ENCODE peak calls at places on chromosomes 2 and 18, in four cellular contexts. L is breast epithelium, E is left ventricle myocardium inferior, X is AG10803. V is an unnamed sample.

GRCh38 chr2:46390901-46391395 is 88.4 kb upstream of the TMEM247 start:
- DNase-seq in L (no peak), E (no peak), X (no peak), V (no peak)

GRCh38 chr2:62266433-62267038 is 70.6 kb downstream of the B3GNT2 start:
- DNase-seq in L (no peak), E (no peak), X (peak), V (no peak)

GRCh38 chr18:78672862-78673446 is 306.7 kb upstream of the SALL3 start:
- DNase-seq in L (no peak), E (no peak), X (no peak), V (no peak)

GRCh38 chr2:240209493-240209892 is 69.0 kb upstream of the OTOS start:
- DNase-seq in L (no peak), E (no peak), X (no peak), V (no peak)

GRCh38 chr2:5915926-5916325 is 223.7 kb downstream of the SOX11 start:
- DNase-seq in L (no peak), E (no peak), X (peak), V (no peak)

GRCh38 chr18:35122586-35123224 is 81.5 kb downstream of the MAPRE2 start:
- DNase-seq in L (no peak), E (no peak), X (no peak), V (no peak)

GRCh38 chr18:10235553-10235952 is 218.9 kb upstream of the APCDD1 start:
- DNase-seq in L (no peak), E (no peak), X (no peak), V (no peak)

GRCh38 chr2:177405029-177405692 is 12.6 kb downstream of the AGPS start:
- DNase-seq in L (no peak), E (no peak), X (no peak), V (no peak)

GRCh38 chr2:203625712-203626111 is 80.7 kb upstream of the CD28 start:
- DNase-seq in L (no peak), E (no peak), X (no peak), V (no peak)

GRCh38 chr2:175807031-175807873 is 194.8 kb downstream of the LNPK start:
- DNase-seq in L (no peak), E (no peak), X (peak), V (no peak)

GRCh38 chr2:232926448-232927040 is 56.5 kb downstream of the SNORC start:
- DNase-seq in L (no peak), E (no peak), X (no peak), V (no peak)

GRCh38 chr2:29597048-29597447 is 324.3 kb downstream of the ALK start:
- DNase-seq in L (no peak), E (no peak), X (no peak), V (no peak)

GRCh38 chr2:20125164-20125563 is 73.7 kb upstream of the LAPTM4A start:
- DNase-seq in L (no peak), E (no peak), X (no peak), V (no peak)

GRCh38 chr2:27922842-27923241 is 32.3 kb downstream of the BABAM2 start:
- DNase-seq in L (no peak), E (no peak), X (no peak), V (no peak)

GRCh38 chr2:114550895-114551793 is 108.7 kb downstream of the DPP10 start:
- DNase-seq in L (peak), E (no peak), X (peak), V (no peak)
- TF ChIP-seq CTCF in L (peak), E (peak), X (peak), V (no peak)

GRCh38 chr2:113406114-113406513 is 31.4 kb upstream of the ZNG1B start:
- DNase-seq in L (no peak), E (no peak), X (no peak), V (peak)

GRCh38 chr2:113407446-113408099 is 29.9 kb upstream of the ZNG1B start:
- DNase-seq in L (no peak), E (no peak), X (no peak), V (no peak)
- TF ChIP-seq CTCF in L (no peak), E (no peak), X (peak), V (no peak)

GRCh38 chr2:78431241-78431640 is 594.3 kb upstream of the REG3G start:
- DNase-seq in L (no peak), E (no peak), X (no peak), V (no peak)
- TF ChIP-seq CTCF in L (no peak), E (no peak), X (no peak), V (no peak)

GRCh38 chr2:134466141-134466540 is 212.3 kb downstream of the MGAT5 start:
- DNase-seq in L (no peak), E (no peak), X (no peak), V (no peak)
- TF ChIP-seq CTCF in L (no peak), E (peak), X (no peak), V (no peak)

DNA sequence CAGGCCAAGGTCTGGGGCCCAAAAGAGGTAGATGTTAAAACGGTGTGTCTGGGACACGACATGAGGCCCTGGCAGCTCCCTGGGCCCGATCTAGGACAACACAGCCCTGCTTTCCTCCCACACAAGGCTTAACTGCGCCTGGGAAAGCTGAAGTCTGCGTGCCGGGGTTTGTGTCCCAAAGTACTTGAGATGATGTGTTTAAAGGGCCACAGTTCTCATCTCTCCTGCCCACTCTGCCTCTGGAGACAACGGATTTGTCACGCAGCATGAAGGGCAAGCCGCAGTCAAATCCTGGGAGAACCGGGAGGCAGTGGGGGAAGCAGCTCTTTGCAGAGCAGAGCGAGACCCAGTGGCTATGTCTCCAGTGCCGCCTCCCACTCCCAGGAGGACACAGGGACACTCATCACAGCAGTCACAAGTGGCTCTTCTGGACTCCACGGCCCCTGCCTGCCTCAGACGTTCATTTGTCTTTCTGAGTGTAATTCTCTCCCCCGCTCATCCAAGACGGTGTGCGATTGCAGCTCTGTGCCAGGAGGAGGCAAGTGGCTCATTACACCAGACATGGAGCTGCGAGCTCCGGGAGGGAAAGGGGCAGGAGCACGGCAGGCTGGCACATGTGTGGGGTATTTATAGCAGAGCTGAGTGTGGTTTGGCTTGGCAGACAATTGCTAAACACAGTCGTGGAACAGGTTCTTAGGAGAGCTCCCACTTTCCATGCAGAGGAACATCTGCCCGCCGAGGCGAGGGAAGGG is 57.7 kb upstream of the SEMA4C start:
- DNase-seq in L (peak), E (peak), X (peak), V (no peak)
- TF ChIP-seq CTCF in L (peak), E (peak), X (peak), V (no peak)

GRCh38 chr2:104033399-104033798 is 820.5 kb upstream of the POU3F3 start:
- DNase-seq in L (no peak), E (no peak), X (no peak), V (no peak)
- TF ChIP-seq CTCF in L (peak), E (peak), X (peak), V (no peak)

GRCh38 chr2:78420132-78420531 is 605.4 kb upstream of the REG3G start:
- DNase-seq in L (no peak), E (no peak), X (no peak), V (no peak)
- TF ChIP-seq CTCF in L (no peak), E (no peak), X (no peak), V (no peak)

DNA sequence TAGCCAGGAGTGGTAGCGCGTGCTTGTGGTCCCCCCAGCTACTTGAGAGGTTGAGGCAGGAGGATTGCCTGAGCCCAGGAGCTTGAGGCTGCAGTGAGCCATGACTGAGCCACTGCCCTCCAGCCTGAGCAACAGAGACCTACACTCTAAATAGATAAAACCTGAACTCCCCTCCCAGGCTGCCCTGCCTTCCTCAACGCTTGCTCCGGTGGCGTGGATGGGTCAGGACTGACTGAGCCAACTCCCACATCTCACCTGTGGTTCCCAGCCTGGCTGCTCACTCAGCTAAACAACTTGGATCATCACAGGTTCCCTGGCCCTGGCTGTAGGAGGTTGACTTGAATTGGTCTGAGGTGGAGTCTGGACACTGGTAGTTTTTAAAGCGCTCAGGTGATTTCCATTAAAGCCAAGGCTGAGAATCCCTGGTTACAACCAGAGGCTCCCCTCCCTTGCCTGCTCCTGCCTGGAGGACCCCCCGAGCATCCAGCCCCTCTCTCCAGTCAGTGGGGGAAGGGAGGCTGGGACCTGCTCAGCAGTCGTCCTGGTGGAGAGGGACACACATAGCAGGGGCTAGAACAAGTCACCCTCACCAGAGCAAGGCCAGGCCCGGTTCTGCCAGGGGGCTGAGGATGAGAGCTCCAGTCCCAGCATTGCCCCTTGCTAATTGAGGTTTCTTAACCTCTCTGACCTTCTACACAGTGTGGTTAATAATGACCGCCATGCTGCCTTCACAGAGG is 47.0 kb upstream of the TAF1B start:
- DNase-seq in L (no peak), E (no peak), X (no peak), V (no peak)
- TF ChIP-seq CTCF in L (no peak), E (no peak), X (peak), V (no peak)

DNA sequence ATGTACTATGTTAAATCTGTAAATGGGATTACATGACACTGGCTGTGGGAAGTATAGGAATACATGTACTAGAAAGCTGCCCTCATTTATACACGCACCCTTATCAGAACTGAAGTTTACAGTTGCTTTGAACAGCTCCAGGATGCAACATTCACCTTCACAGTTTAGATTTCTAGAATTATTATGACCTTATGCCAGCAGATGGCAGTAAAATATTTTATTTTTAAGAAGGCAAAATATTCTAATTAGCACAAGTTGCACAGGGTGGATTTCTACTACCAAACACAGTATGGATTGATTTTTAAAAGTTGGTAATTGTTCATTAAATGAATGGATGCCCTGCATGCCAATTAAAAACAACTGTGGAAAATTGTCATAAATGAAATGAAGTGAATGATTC is 670.4 kb downstream of the KCNJ3 start:
- DNase-seq in L (no peak), E (no peak), X (peak), V (no peak)
- TF ChIP-seq CTCF in L (peak), E (no peak), X (peak), V (no peak)

V was measured in activated B cell treated with CpG ODN at 0.5 μM for 24 hours.